ENCODE peak calls at places on chromosomes 3 and 15, in five cellular contexts. U, F, I, B and G are unnamed samples.

GRCh38 chr15:77018796-77019475 is 24.0 kb downstream of the PSTPIP1 start:
- DNase-seq in U (no peak), F (no peak), I (no peak), B (no peak), G (no peak)

GRCh38 chr3:123442908-123443307 is 6.0 kb downstream of the ADCY5 start:
- DNase-seq in U (no peak), F (no peak), I (no peak), B (no peak), G (no peak)

GRCh38 chr15:77573826-77574225 is 58.9 kb downstream of the LINGO1 start:
- DNase-seq in U (no peak), F (no peak), I (no peak), B (no peak), G (no peak)

GRCh38 chr3:118541791-118542190 is 492.9 kb downstream of the IGSF11 start:
- DNase-seq in U (no peak), F (no peak), I (no peak), B (no peak), G (no peak)

GRCh38 chr15:72184165-72184811 is 13.3 kb downstream of the GRAMD2A start:
- DNase-seq in U (peak; percentile 37), F (no peak), I (peak; percentile 42), B (peak; percentile 74), G (peak; percentile 89)

GRCh38 chr15:101676965-101677364 is 24.8 kb upstream of the TM2D3 start:
- DNase-seq in U (no peak), F (peak; percentile 51), I (peak; percentile 73), B (no peak), G (no peak)

GRCh38 chr15:68820589-68821189 is at the start of gene ANP32A:
- DNase-seq in U (peak; percentile 99), F (peak; percentile 91), I (peak; percentile 98), B (peak; percentile 96), G (peak; percentile 96)

GRCh38 chr3:180615954-180616353 is 14.0 kb downstream of the TTC14 start:
- DNase-seq in U (no peak), F (no peak), I (no peak), B (no peak), G (no peak)

GRCh38 chr3:128555098-128555825 is 62.3 kb upstream of the GATA2 start:
- DNase-seq in U (no peak), F (no peak), I (no peak), B (no peak), G (no peak)

GRCh38 chr3:177905895-177906511 is 630.2 kb upstream of the KCNMB2 start:
- DNase-seq in U (no peak), F (peak; percentile 83), I (peak; percentile 64), B (no peak), G (peak; percentile 35)

GRCh38 chr3:52005571-52005986 is 9.9 kb upstream of the RPL29 start:
- DNase-seq in U (no peak), F (peak; percentile 82), I (peak; percentile 61), B (peak; percentile 84), G (no peak)

GRCh38 chr3:9770276-9770812 is 597 bp upstream of the CAMK1 start:
- DNase-seq in U (no peak), F (no peak), I (no peak), B (no peak), G (no peak)

GRCh38 chr3:15667484-15667883 is 65.9 kb downstream of the BTD start:
- DNase-seq in U (no peak), F (no peak), I (no peak), B (no peak), G (no peak)

GRCh38 chr3:12170207-12170606 is 11.5 kb upstream of the TIMP4 start:
- DNase-seq in U (no peak), F (peak; percentile 77), I (peak; percentile 77), B (no peak), G (peak; percentile 50)

GRCh38 chr15:61916104-61916503 is 144.1 kb downstream of the VPS13C start:
- DNase-seq in U (no peak), F (peak; percentile 35), I (peak; percentile 22), B (no peak), G (no peak)

GRCh38 chr15:95605098-95605497 is 725.4 kb upstream of the NR2F2 start:
- DNase-seq in U (no peak), F (no peak), I (no peak), B (no peak), G (no peak)

GRCh38 chr3:129526121-129526900 is 2.1 kb upstream of the RHO start:
- DNase-seq in U (no peak), F (peak; percentile 8), I (no peak), B (no peak), G (peak; percentile 28)

GRCh38 chr3:26118165-26118564 is 328.3 kb downstream of the OXSM start:
- DNase-seq in U (no peak), F (no peak), I (no peak), B (peak; percentile 67), G (no peak)

GRCh38 chr3:194266658-194267005 is 84.5 kb downstream of the CPN2 start:
- DNase-seq in U (no peak), F (no peak), I (no peak), B (peak; percentile 20), G (no peak)

GRCh38 chr15:29675791-29676301 is 146.4 kb downstream of the TJP1 start:
- DNase-seq in U (no peak), F (no peak), I (no peak), B (peak; percentile 59), G (no peak)

GRCh38 chr3:35404571-35404970 is 234.8 kb upstream of the ARPP21 start:
- DNase-seq in U (no peak), F (no peak), I (no peak), B (no peak), G (no peak)

GRCh38 chr15:52464478-52464877 is 64.2 kb downstream of the MYO5A start:
- DNase-seq in U (no peak), F (no peak), I (no peak), B (no peak), G (no peak)

GRCh38 chr3:14404396-14405119 is 2.2 kb downstream of the SLC6A6 start:
- DNase-seq in U (no peak), F (no peak), I (no peak), B (no peak), G (no peak)

GRCh38 chr3:172253200-172253599 is 195.1 kb downstream of the GHSR start:
- DNase-seq in U (no peak), F (no peak), I (no peak), B (no peak), G (no peak)

GRCh38 chr15:99097441-99098410 is 7.2 kb upstream of the SYNM start:
- DNase-seq in U (no peak), F (no peak), I (no peak), B (no peak), G (no peak)

GRCh38 chr15:29731865-29732264 is 90.4 kb downstream of the TJP1 start:
- DNase-seq in U (no peak), F (peak; percentile 32), I (no peak), B (no peak), G (no peak)

GRCh38 chr3:169846458-169847193 is 23.1 kb downstream of the LRRC31 start:
- DNase-seq in U (no peak), F (peak; percentile 90), I (peak; percentile 14), B (no peak), G (no peak)

GRCh38 chr3:171747223-171747920 is 62.9 kb downstream of the PLD1 start:
- DNase-seq in U (no peak), F (no peak), I (peak; percentile 26), B (no peak), G (no peak)

GRCh38 chr15:90234519-90234988 is 545 bp downstream of the GDPGP1 start:
- DNase-seq in U (no peak), F (peak; percentile 12), I (no peak), B (no peak), G (peak; percentile 29)

GRCh38 chr3:111972891-111973290 is 5.9 kb upstream of the ABHD10 start:
- DNase-seq in U (no peak), F (no peak), I (no peak), B (no peak), G (peak; percentile 42)

GRCh38 chr3:126540342-126540849 is 16.4 kb downstream of the CHST13 start:
- DNase-seq in U (no peak), F (peak; percentile 93), I (peak; percentile 87), B (peak; percentile 15), G (peak; percentile 29)

GRCh38 chr15:58830556-58830955 is 59.5 kb downstream of the MINDY2 start:
- DNase-seq in U (no peak), F (no peak), I (peak; percentile 35), B (no peak), G (no peak)

GRCh38 chr3:15281817-15282216 is 50.6 kb downstream of the SH3BP5 start:
- DNase-seq in U (no peak), F (no peak), I (no peak), B (no peak), G (no peak)

GRCh38 chr3:47780727-47781325 is 867 bp downstream of the SMARCC1 start:
- DNase-seq in U (peak; percentile 37), F (peak; percentile 32), I (peak; percentile 64), B (no peak), G (no peak)
- H2BK120ac ChIP-seq in U (no peak overlapping the region), F (no peak overlapping the region), I (no peak overlapping the region), B (no peak overlapping the region), G (peak overlapping the region; percentile 96)

DNA sequence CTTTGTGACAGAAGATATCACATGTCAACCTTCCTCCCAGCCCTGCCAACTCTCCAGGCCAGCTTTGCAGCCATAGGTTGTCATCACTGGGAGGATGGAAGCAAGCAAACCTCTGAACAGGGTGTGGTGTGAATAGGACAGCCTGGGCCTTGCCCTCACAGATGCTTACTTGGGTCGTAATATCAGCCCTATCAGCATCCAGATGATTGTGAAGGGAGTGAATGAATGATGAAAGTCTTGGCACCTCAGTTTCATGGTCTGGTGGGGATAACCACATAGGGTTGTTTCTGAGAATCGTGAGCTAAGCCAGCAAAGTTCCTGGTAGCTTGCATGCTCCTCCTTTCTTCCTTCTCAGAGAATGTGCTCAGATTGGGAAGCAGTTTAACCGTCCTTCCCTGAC is 55.1 kb upstream of the POLR2M start:
- DNase-seq in U (no peak), F (no peak), I (no peak), B (no peak), G (no peak)
- H2BK120ac ChIP-seq in U (no peak overlapping the region), F (no peak overlapping the region), I (no peak overlapping the region), B (no peak overlapping the region), G (no peak overlapping the region)

GRCh38 chr3:185406127-185406620 is 43.2 kb downstream of the MAP3K13 start:
- DNase-seq in U (no peak), F (no peak), I (no peak), B (no peak), G (no peak)

GRCh38 chr3:185416513-185416912 is 53.6 kb downstream of the MAP3K13 start:
- DNase-seq in U (no peak), F (no peak), I (no peak), B (no peak), G (no peak)

GRCh38 chr3:185409957-185410356 is 47.0 kb downstream of the MAP3K13 start:
- DNase-seq in U (no peak), F (no peak), I (no peak), B (peak; percentile 36), G (no peak)

GRCh38 chr3:185405664-185406063 is 42.7 kb downstream of the MAP3K13 start:
- DNase-seq in U (no peak), F (no peak), I (no peak), B (no peak), G (no peak)

GRCh38 chr3:185411133-185411532 is 48.2 kb downstream of the MAP3K13 start:
- DNase-seq in U (no peak), F (peak; percentile 33), I (no peak), B (no peak), G (no peak)
- H2BK120ac ChIP-seq in U (no peak overlapping the region), F (no peak overlapping the region), I (no peak overlapping the region), B (no peak overlapping the region), G (no peak overlapping the region)

DNA sequence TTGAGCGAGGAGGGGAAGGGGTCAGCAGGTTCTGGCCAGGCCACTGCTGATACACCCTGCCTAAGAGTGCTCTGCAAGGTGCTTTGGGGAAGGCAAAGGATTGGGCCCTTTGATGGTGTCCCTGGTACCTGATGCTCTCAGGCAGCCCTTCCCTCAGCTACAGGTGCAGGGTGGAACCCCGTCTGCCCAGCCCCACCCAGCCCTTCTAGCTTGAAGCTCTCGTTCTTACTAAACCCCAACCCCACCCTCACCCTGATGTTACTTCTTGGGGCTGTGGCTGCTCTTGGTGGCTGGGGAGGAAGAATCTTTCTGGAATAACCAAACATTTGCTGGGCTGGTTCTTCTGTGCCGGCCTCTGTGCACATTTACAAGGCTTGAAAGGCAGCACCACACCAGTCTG is 6.4 kb downstream of the GNAI2 start:
- DNase-seq in U (no peak), F (no peak), I (no peak), B (no peak), G (no peak)
- H2BK120ac ChIP-seq in U (peak overlapping the region; percentile 83), F (no peak overlapping the region), I (no peak overlapping the region), B (no peak overlapping the region), G (no peak overlapping the region)